ENCODE peak calls at places on chromosomes 16 and 17, in seven cellular contexts. One of them, this sample, is unnamed.

GRCh38 chr17:49752508-49752907 is 11.4 kb downstream of the FAM117A start:
- DNase-seq in IMR-90: no peak
- DNase-seq in H9: no peak
- DNase-seq in posterior cingulate gyrus: no peak
- DNase-seq in stimulated activated CD8-positive, alpha-beta memory T cell treated with anti-CD3 and anti-CD28 coated beads, Interleukin-15, amount 100 ng/mL, for 48 hours: no peak
- DNase-seq in osteocyte: no peak
- DNase-seq in mesendoderm: no peak
- DNase-seq in this sample: no peak

GRCh38 chr17:27207073-27207511 is 86.8 kb upstream of the WSB1 start:
- DNase-seq in IMR-90: peak
- DNase-seq in H9: no peak
- DNase-seq in posterior cingulate gyrus: no peak
- DNase-seq in stimulated activated CD8-positive, alpha-beta memory T cell treated with anti-CD3 and anti-CD28 coated beads, Interleukin-15, amount 100 ng/mL, for 48 hours: no peak
- DNase-seq in osteocyte: no peak
- DNase-seq in mesendoderm: no peak
- DNase-seq in this sample: no peak

GRCh38 chr16:20023190-20023589 is 50.5 kb downstream of the GPR139 start:
- DNase-seq in IMR-90: peak
- DNase-seq in H9: no peak
- DNase-seq in posterior cingulate gyrus: no peak
- DNase-seq in stimulated activated CD8-positive, alpha-beta memory T cell treated with anti-CD3 and anti-CD28 coated beads, Interleukin-15, amount 100 ng/mL, for 48 hours: no peak
- DNase-seq in osteocyte: no peak
- DNase-seq in mesendoderm: peak
- DNase-seq in this sample: no peak

GRCh38 chr17:11318207-11318606 is 77.2 kb downstream of the SHISA6 start:
- DNase-seq in IMR-90: no peak
- DNase-seq in H9: peak
- DNase-seq in posterior cingulate gyrus: no peak
- DNase-seq in stimulated activated CD8-positive, alpha-beta memory T cell treated with anti-CD3 and anti-CD28 coated beads, Interleukin-15, amount 100 ng/mL, for 48 hours: no peak
- DNase-seq in osteocyte: peak
- DNase-seq in mesendoderm: no peak
- DNase-seq in this sample: peak

GRCh38 chr16:4327782-4328579 is 12.1 kb downstream of the GLIS2 start:
- DNase-seq in IMR-90: peak
- DNase-seq in H9: peak
- DNase-seq in posterior cingulate gyrus: peak
- DNase-seq in stimulated activated CD8-positive, alpha-beta memory T cell treated with anti-CD3 and anti-CD28 coated beads, Interleukin-15, amount 100 ng/mL, for 48 hours: no peak
- DNase-seq in osteocyte: no peak
- DNase-seq in mesendoderm: peak
- DNase-seq in this sample: peak

GRCh38 chr17:81821603-81822311 is 11.3 kb downstream of the MCRIP1 start:
- DNase-seq in IMR-90: peak
- DNase-seq in H9: peak
- DNase-seq in posterior cingulate gyrus: peak
- DNase-seq in stimulated activated CD8-positive, alpha-beta memory T cell treated with anti-CD3 and anti-CD28 coated beads, Interleukin-15, amount 100 ng/mL, for 48 hours: no peak
- DNase-seq in osteocyte: no peak
- DNase-seq in mesendoderm: peak
- DNase-seq in this sample: peak

GRCh38 chr17:7541074-7541621 is 7.7 kb upstream of the TNFSF12 start:
- DNase-seq in IMR-90: no peak
- DNase-seq in H9: no peak
- DNase-seq in posterior cingulate gyrus: no peak
- DNase-seq in stimulated activated CD8-positive, alpha-beta memory T cell treated with anti-CD3 and anti-CD28 coated beads, Interleukin-15, amount 100 ng/mL, for 48 hours: no peak
- DNase-seq in osteocyte: no peak
- DNase-seq in mesendoderm: no peak
- DNase-seq in this sample: no peak

GRCh38 chr17:2794116-2794803 is 2.0 kb upstream of the RAP1GAP2 start:
- DNase-seq in IMR-90: no peak
- DNase-seq in H9: no peak
- DNase-seq in posterior cingulate gyrus: no peak
- DNase-seq in stimulated activated CD8-positive, alpha-beta memory T cell treated with anti-CD3 and anti-CD28 coated beads, Interleukin-15, amount 100 ng/mL, for 48 hours: no peak
- DNase-seq in osteocyte: no peak
- DNase-seq in mesendoderm: no peak
- DNase-seq in this sample: no peak

GRCh38 chr17:77235370-77236080 is 94.8 kb downstream of the SEC14L1 start:
- DNase-seq in IMR-90: peak
- DNase-seq in H9: no peak
- DNase-seq in posterior cingulate gyrus: peak
- DNase-seq in stimulated activated CD8-positive, alpha-beta memory T cell treated with anti-CD3 and anti-CD28 coated beads, Interleukin-15, amount 100 ng/mL, for 48 hours: no peak
- DNase-seq in osteocyte: no peak
- DNase-seq in mesendoderm: no peak
- DNase-seq in this sample: no peak

GRCh38 chr17:6413073-6413472 is 21.8 kb downstream of the AIPL1 start:
- DNase-seq in IMR-90: peak
- DNase-seq in H9: no peak
- DNase-seq in posterior cingulate gyrus: no peak
- DNase-seq in stimulated activated CD8-positive, alpha-beta memory T cell treated with anti-CD3 and anti-CD28 coated beads, Interleukin-15, amount 100 ng/mL, for 48 hours: no peak
- DNase-seq in osteocyte: no peak
- DNase-seq in mesendoderm: peak
- DNase-seq in this sample: no peak

GRCh38 chr16:4016648-4017047 is 99.6 kb downstream of the ADCY9 start:
- DNase-seq in IMR-90: peak
- DNase-seq in H9: no peak
- DNase-seq in posterior cingulate gyrus: no peak
- DNase-seq in stimulated activated CD8-positive, alpha-beta memory T cell treated with anti-CD3 and anti-CD28 coated beads, Interleukin-15, amount 100 ng/mL, for 48 hours: no peak
- DNase-seq in osteocyte: no peak
- DNase-seq in mesendoderm: no peak
- DNase-seq in this sample: no peak

GRCh38 chr17:64037802-64038201 is 17.4 kb upstream of the ICAM2 start:
- DNase-seq in IMR-90: no peak
- DNase-seq in H9: no peak
- DNase-seq in posterior cingulate gyrus: no peak
- DNase-seq in stimulated activated CD8-positive, alpha-beta memory T cell treated with anti-CD3 and anti-CD28 coated beads, Interleukin-15, amount 100 ng/mL, for 48 hours: no peak
- DNase-seq in osteocyte: no peak
- DNase-seq in mesendoderm: no peak
- DNase-seq in this sample: peak

GRCh38 chr16:79194291-79194690 is 406.2 kb downstream of the MAF start:
- DNase-seq in IMR-90: no peak
- DNase-seq in H9: no peak
- DNase-seq in posterior cingulate gyrus: no peak
- DNase-seq in stimulated activated CD8-positive, alpha-beta memory T cell treated with anti-CD3 and anti-CD28 coated beads, Interleukin-15, amount 100 ng/mL, for 48 hours: no peak
- DNase-seq in osteocyte: no peak
- DNase-seq in mesendoderm: no peak
- DNase-seq in this sample: no peak

GRCh38 chr17:7477392-7478275 is 1.8 kb downstream of the ZBTB4 start:
- DNase-seq in IMR-90: peak
- DNase-seq in H9: no peak
- DNase-seq in posterior cingulate gyrus: no peak
- DNase-seq in stimulated activated CD8-positive, alpha-beta memory T cell treated with anti-CD3 and anti-CD28 coated beads, Interleukin-15, amount 100 ng/mL, for 48 hours: no peak
- DNase-seq in osteocyte: no peak
- DNase-seq in mesendoderm: no peak
- DNase-seq in this sample: no peak

GRCh38 chr17:4161179-4161559 is 18.2 kb downstream of the CYB5D2 start:
- DNase-seq in IMR-90: peak
- DNase-seq in H9: peak
- DNase-seq in posterior cingulate gyrus: no peak
- DNase-seq in stimulated activated CD8-positive, alpha-beta memory T cell treated with anti-CD3 and anti-CD28 coated beads, Interleukin-15, amount 100 ng/mL, for 48 hours: no peak
- DNase-seq in osteocyte: no peak
- DNase-seq in mesendoderm: peak
- DNase-seq in this sample: peak

GRCh38 chr17:37358098-37358829 is 17.5 kb upstream of the C17orf78 start:
- DNase-seq in IMR-90: peak
- DNase-seq in H9: peak
- DNase-seq in posterior cingulate gyrus: peak
- DNase-seq in stimulated activated CD8-positive, alpha-beta memory T cell treated with anti-CD3 and anti-CD28 coated beads, Interleukin-15, amount 100 ng/mL, for 48 hours: peak
- DNase-seq in osteocyte: peak
- DNase-seq in mesendoderm: peak
- DNase-seq in this sample: peak

GRCh38 chr16:53433930-53434435 is 288 bp upstream of the RBL2 start:
- DNase-seq in IMR-90: peak
- DNase-seq in H9: no peak
- DNase-seq in posterior cingulate gyrus: no peak
- DNase-seq in stimulated activated CD8-positive, alpha-beta memory T cell treated with anti-CD3 and anti-CD28 coated beads, Interleukin-15, amount 100 ng/mL, for 48 hours: peak
- DNase-seq in osteocyte: no peak
- DNase-seq in mesendoderm: peak
- DNase-seq in this sample: no peak

GRCh38 chr17:73317554-73318426 is 6.0 kb upstream of the CDC42EP4 start:
- DNase-seq in IMR-90: no peak
- DNase-seq in H9: peak
- DNase-seq in posterior cingulate gyrus: no peak
- DNase-seq in stimulated activated CD8-positive, alpha-beta memory T cell treated with anti-CD3 and anti-CD28 coated beads, Interleukin-15, amount 100 ng/mL, for 48 hours: no peak
- DNase-seq in osteocyte: no peak
- DNase-seq in mesendoderm: peak
- DNase-seq in this sample: no peak

GRCh38 chr17:17681744-17682292 is 560 bp downstream of the RAI1 start:
- DNase-seq in IMR-90: no peak
- DNase-seq in H9: no peak
- DNase-seq in posterior cingulate gyrus: no peak
- DNase-seq in stimulated activated CD8-positive, alpha-beta memory T cell treated with anti-CD3 and anti-CD28 coated beads, Interleukin-15, amount 100 ng/mL, for 48 hours: peak
- DNase-seq in osteocyte: no peak
- DNase-seq in mesendoderm: no peak
- DNase-seq in this sample: no peak

GRCh38 chr16:27547134-27547533 is 2.6 kb downstream of the GTF3C1 start:
- DNase-seq in IMR-90: peak
- DNase-seq in H9: no peak
- DNase-seq in posterior cingulate gyrus: no peak
- DNase-seq in stimulated activated CD8-positive, alpha-beta memory T cell treated with anti-CD3 and anti-CD28 coated beads, Interleukin-15, amount 100 ng/mL, for 48 hours: no peak
- DNase-seq in osteocyte: no peak
- DNase-seq in mesendoderm: no peak
- DNase-seq in this sample: no peak

GRCh38 chr17:44361292-44362055 is 2.2 kb downstream of the FAM171A2 start:
- DNase-seq in IMR-90: no peak
- DNase-seq in H9: no peak
- DNase-seq in posterior cingulate gyrus: no peak
- DNase-seq in stimulated activated CD8-positive, alpha-beta memory T cell treated with anti-CD3 and anti-CD28 coated beads, Interleukin-15, amount 100 ng/mL, for 48 hours: no peak
- DNase-seq in osteocyte: no peak
- DNase-seq in mesendoderm: no peak
- DNase-seq in this sample: no peak

GRCh38 chr17:19546289-19547065 is 12.8 kb downstream of the SLC47A1 start:
- DNase-seq in IMR-90: no peak
- DNase-seq in H9: no peak
- DNase-seq in posterior cingulate gyrus: no peak
- DNase-seq in stimulated activated CD8-positive, alpha-beta memory T cell treated with anti-CD3 and anti-CD28 coated beads, Interleukin-15, amount 100 ng/mL, for 48 hours: no peak
- DNase-seq in osteocyte: no peak
- DNase-seq in mesendoderm: peak
- DNase-seq in this sample: no peak

GRCh38 chr17:83155128-83156081 is 76.0 kb downstream of the METRNL start:
- DNase-seq in IMR-90: peak
- DNase-seq in H9: peak
- DNase-seq in posterior cingulate gyrus: no peak
- DNase-seq in stimulated activated CD8-positive, alpha-beta memory T cell treated with anti-CD3 and anti-CD28 coated beads, Interleukin-15, amount 100 ng/mL, for 48 hours: peak
- DNase-seq in osteocyte: peak
- DNase-seq in mesendoderm: no peak
- DNase-seq in this sample: peak

GRCh38 chr16:8730335-8730915 is 56.0 kb downstream of the ABAT start:
- DNase-seq in IMR-90: no peak
- DNase-seq in H9: no peak
- DNase-seq in posterior cingulate gyrus: no peak
- DNase-seq in stimulated activated CD8-positive, alpha-beta memory T cell treated with anti-CD3 and anti-CD28 coated beads, Interleukin-15, amount 100 ng/mL, for 48 hours: no peak
- DNase-seq in osteocyte: no peak
- DNase-seq in mesendoderm: no peak
- DNase-seq in this sample: no peak

GRCh38 chr17:83125515-83126274 is 46.3 kb downstream of the METRNL start:
- DNase-seq in IMR-90: no peak
- DNase-seq in H9: peak
- DNase-seq in posterior cingulate gyrus: no peak
- DNase-seq in stimulated activated CD8-positive, alpha-beta memory T cell treated with anti-CD3 and anti-CD28 coated beads, Interleukin-15, amount 100 ng/mL, for 48 hours: peak
- DNase-seq in osteocyte: no peak
- DNase-seq in mesendoderm: no peak
- DNase-seq in this sample: peak

GRCh38 chr17:79844869-79845600 is 5.8 kb upstream of the CBX4 start:
- DNase-seq in IMR-90: no peak
- DNase-seq in H9: peak
- DNase-seq in posterior cingulate gyrus: no peak
- DNase-seq in stimulated activated CD8-positive, alpha-beta memory T cell treated with anti-CD3 and anti-CD28 coated beads, Interleukin-15, amount 100 ng/mL, for 48 hours: peak
- DNase-seq in osteocyte: no peak
- DNase-seq in mesendoderm: no peak
- DNase-seq in this sample: no peak

GRCh38 chr16:56807011-56807675 is 57.9 kb upstream of the SLC12A3 start:
- DNase-seq in IMR-90: peak
- DNase-seq in H9: no peak
- DNase-seq in posterior cingulate gyrus: no peak
- DNase-seq in stimulated activated CD8-positive, alpha-beta memory T cell treated with anti-CD3 and anti-CD28 coated beads, Interleukin-15, amount 100 ng/mL, for 48 hours: no peak
- DNase-seq in osteocyte: no peak
- DNase-seq in mesendoderm: peak
- DNase-seq in this sample: no peak

This sample was measured in ascending aorta.